ENCODE peak calls at places on chromosomes 11 and 22, in six cellular contexts. P is A549, H is GM12878, O is HepG2, B is K562, I is upper lobe of left lung. W is an unnamed sample.

GRCh38 chr11:19394525-19395016 is 153.8 kb upstream of the E2F8 start:
- ATAC-seq in H (peak), O (no peak), I (no peak), P (no peak), B (no peak), W (no peak)

GRCh38 chr11:86209806-86210657 is 34.5 kb upstream of the EED start:
- ATAC-seq in O (peak), B (peak), H (no peak), P (no peak), I (no peak), W (no peak)

GRCh38 chr11:9158898-9159391 is 67.5 kb upstream of the SCUBE2 start:
- ATAC-seq in P (no peak), I (no peak), H (no peak), O (no peak), B (no peak), W (no peak)

GRCh38 chr11:68424101-68424632 is 36.4 kb upstream of the PPP6R3 start:
- ATAC-seq in I (no peak), H (no peak), P (no peak), O (no peak), B (no peak), W (no peak)

GRCh38 chr22:46862418-46863324 is 100.2 kb downstream of the TBC1D22A start:
- ATAC-seq in O (no peak), B (no peak), I (no peak), H (peak), P (no peak), W (no peak)

GRCh38 chr11:20023082-20023426 is 137.2 kb downstream of the DBX1 start:
- ATAC-seq in O (peak), B (no peak), P (peak), H (no peak), I (no peak), W (no peak)

GRCh38 chr11:79018371-79018849 is 422.4 kb downstream of the TENM4 start:
- ATAC-seq in I (peak), B (no peak), H (no peak), O (no peak), P (no peak), W (no peak)

GRCh38 chr22:42863349-42863911 is 6.4 kb upstream of the ARFGAP3 start:
- ATAC-seq in O (no peak), I (no peak), P (no peak), H (peak), B (no peak), W (no peak)

GRCh38 chr11:77732143-77732542 is 88.4 kb downstream of the RSF1 start:
- ATAC-seq in P (no peak), B (no peak), H (no peak), I (no peak), O (no peak), W (no peak)

GRCh38 chr11:128783513-128783912 is 83.6 kb downstream of the KCNJ1 start:
- ATAC-seq in O (no peak), H (no peak), I (no peak), B (no peak), P (no peak), W (no peak)

GRCh38 chr11:98069861-98070260 is 950.9 kb upstream of the CNTN5 start:
- ATAC-seq in H (no peak), O (no peak), B (no peak), I (no peak), P (no peak), W (no peak)

GRCh38 chr11:121499405-121499804 is 46.6 kb upstream of the SORL1-AS1 start:
- ATAC-seq in P (no peak), O (no peak), I (no peak), B (no peak), H (no peak), W (no peak)

GRCh38 chr22:36816635-36817428 is at the start of gene PVALB:
- ATAC-seq in P (peak), B (peak), I (no peak), H (no peak), O (peak), W (peak)

GRCh38 chr11:118620529-118621070 is 13.2 kb downstream of the PHLDB1 start:
- ATAC-seq in H (peak), I (no peak), O (peak), B (peak), P (no peak), W (no peak)

GRCh38 chr11:12662101-12662500 is 12.1 kb upstream of the TEAD1 start:
- ATAC-seq in P (no peak), I (no peak), B (no peak), H (no peak), O (no peak), W (no peak)

GRCh38 chr11:1532606-1533341 is 39.3 kb downstream of the DUSP8 start:
- ATAC-seq in I (no peak), P (no peak), O (no peak), H (no peak), B (no peak), W (peak)

GRCh38 chr22:29139965-29140782 is 65.5 kb upstream of the EMID1 start:
- ATAC-seq in P (no peak), B (no peak), O (peak), H (no peak), I (peak), W (peak)

GRCh38 chr11:19241260-19242183 is 777 bp upstream of the E2F8 start:
- ATAC-seq in O (peak), I (no peak), P (peak), H (peak), B (peak), W (peak)

GRCh38 chr22:37940698-37941376 is 12.6 kb downstream of the C22orf23 start:
- ATAC-seq in P (peak), O (peak), I (no peak), H (no peak), B (peak), W (peak)

GRCh38 chr22:20520093-20520511 is 12.7 kb downstream of the MED15 start:
- ATAC-seq in H (no peak), O (no peak), P (no peak), B (no peak), I (no peak), W (no peak)

GRCh38 chr22:30270841-30271240 is 4.2 kb upstream of the OSM start:
- ATAC-seq in P (no peak), B (peak), I (peak), H (no peak), O (no peak), W (peak)

GRCh38 chr11:14858404-14858803 is 33.6 kb downstream of the CYP2R1 start:
- ATAC-seq in B (peak), O (no peak), I (no peak), H (no peak), P (no peak), W (no peak)

GRCh38 chr11:111654611-111655010 is 52.4 kb downstream of the SIK2 start:
- ATAC-seq in O (no peak), P (no peak), B (no peak), I (no peak), H (no peak), W (no peak)

GRCh38 chr11:69817265-69818236 is 1.7 kb downstream of the FGF3 start:
- ATAC-seq in O (peak), I (no peak), H (no peak), P (peak), B (no peak), W (no peak)

GRCh38 chr11:69816671-69817070 is 2.5 kb downstream of the FGF3 start:
- ATAC-seq in B (no peak), I (no peak), H (no peak), O (no peak), P (no peak), W (no peak)

GRCh38 chr11:69819541-69820070 is 390 bp upstream of the FGF3 start:
- ATAC-seq in H (no peak), B (no peak), I (no peak), O (no peak), P (no peak), W (no peak)

GRCh38 chr11:69819109-69819490 is at the start of gene FGF3:
- ATAC-seq in P (no peak), O (no peak), I (no peak), B (no peak), H (no peak), W (no peak)

DNA sequence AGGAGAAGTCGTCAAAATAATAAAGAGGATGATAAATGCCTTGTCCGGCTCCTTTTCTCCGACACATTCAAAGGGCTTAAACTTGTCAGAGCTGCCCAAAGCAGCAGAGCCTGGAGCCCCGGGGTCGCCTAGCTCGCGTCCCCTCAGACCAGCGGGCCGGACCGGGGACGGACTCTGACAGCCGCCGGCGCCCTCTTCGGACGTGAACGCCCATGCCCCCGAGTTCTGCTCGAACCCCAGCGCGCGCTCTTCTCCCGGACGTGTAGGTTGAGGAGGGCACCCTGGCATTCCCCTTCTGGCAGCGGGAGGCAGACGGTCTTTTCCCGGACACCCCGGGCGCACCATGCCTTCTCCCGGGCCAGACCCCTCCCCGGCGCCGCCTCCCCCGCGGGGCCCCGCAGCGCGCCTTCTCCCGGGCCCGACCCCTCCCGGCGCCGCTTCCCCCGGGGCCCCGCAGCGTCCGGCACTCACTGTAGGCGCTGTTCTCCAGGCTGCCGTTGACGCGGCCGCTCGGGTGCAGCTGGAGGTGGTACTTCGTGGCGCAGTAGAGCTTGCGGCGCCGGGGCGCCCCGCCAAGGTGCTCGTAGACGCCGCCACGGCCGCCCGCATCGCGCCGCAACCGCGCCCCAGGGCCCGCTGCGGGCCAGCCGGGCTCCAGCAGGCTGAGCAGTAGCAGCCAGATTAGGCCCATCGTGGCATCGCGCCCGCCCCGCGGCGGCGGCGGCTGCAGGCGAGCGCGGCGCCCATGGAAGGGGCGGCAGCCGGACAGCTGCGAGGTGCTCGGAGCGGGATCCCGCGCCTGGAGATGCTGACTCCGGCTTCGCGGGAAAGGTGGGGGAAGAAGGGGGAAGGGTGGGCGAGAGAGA is 740 bp downstream of the FGF3 start:
- ATAC-seq in H (no peak), B (no peak), P (no peak), O (no peak), I (no peak), W (no peak)
- TF ChIP-seq CTCF in H (no peak), B (no peak), P (no peak), O (no peak), I (no peak), W (no peak)

GRCh38 chr22:25134028-25134427 is 65.6 kb upstream of the CRYBB3 start:
- ATAC-seq in I (peak), P (no peak), B (no peak), O (no peak), H (no peak), W (peak)
- TF ChIP-seq EP300 in I (peak), P (no peak), B (no peak), O (no peak), H (no peak), W (no peak)

DNA sequence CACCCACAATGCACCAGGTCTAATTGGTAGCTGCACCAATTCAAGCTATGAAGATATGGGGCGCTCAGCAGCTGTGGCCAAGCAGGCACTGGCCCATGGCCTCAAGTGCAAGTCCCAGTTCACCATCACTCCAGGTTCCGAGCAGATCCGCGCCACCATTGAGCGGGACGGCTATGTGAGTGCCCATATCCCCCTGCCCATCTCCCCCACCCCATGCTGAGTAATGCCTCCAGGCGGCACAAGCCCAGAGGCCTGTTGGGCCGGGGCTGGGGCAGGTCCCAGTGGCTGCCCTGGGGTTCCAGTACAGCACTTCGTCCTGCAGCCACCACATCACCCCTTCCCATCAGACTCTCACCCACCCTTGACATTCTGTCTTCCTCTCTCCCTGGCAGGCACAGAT is 21.5 kb downstream of the POLR3H start:
- ATAC-seq in O (no peak), I (no peak), P (no peak), H (no peak), B (no peak), W (no peak)
- TF ChIP-seq POLR2A in O (no peak), I (no peak), P (no peak), H (peak), B (no peak), W (no peak)

DNA sequence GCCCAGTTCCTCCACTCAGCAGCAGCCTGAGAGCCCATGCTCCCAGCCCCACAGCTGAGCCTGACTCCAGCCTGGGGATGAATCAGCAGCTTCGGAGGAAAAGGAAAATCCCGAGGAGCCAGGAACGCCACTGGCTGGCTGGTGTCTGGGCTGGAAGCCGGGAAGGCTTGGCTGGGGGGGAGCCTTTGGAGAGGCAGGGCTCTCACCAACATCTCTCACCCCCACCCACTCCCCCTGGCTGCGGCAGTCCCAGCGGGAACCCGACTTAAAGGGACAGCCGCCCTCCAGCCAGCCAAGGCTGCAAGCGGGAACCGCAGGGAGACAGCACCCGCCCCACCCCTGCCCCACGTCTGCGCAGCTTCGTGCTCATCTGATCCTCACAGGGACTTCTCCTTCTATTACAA is 28.4 kb downstream of the KIAA0930 start:
- ATAC-seq in H (no peak), O (no peak), I (peak), P (peak), B (peak), W (peak)
- TF ChIP-seq CTCF in H (no peak), O (no peak), I (no peak), P (no peak), B (no peak), W (no peak)

DNA sequence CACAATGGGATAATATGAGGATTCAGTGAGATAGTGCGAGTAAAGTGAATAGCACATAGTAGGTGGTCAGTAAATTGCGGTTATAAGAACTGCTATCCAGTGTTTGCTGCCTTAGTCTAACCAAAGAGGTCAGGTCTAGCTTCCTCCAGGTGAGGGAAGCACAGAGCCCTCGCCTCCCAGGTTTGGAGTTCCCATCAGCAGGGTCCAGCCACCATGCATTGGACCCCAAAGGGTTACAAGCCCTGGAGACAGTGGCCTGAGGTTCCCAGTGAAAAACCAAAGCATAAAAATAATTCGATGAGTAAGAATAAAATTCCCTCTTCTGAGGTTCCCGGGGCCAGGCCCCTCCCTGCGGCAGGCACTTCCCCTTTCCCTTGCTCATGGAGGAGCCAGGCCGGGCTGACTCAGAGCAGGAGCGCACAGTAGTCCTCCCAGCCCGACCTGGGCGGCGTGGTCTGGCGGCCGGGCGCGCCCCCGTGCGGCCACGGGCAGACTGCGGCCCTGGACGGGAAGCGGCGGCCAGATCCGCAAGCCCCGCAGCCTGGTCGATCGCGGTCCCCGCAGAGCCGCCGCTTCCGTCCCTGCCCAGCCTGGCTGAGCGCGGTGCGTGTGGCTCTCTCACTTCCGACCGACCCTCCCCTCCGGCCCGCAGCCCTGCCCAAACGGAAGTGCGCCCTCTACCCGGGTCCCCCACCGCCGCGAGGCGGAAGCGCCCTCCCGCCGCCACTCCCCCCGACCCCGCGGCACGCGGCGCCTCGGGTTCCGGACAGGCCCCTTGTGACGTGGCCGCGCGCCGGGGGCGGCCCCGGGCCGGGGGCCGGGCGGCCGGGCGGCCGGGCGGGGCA is at the start of gene SLC39A13:
- ATAC-seq in B (peak), O (peak), H (peak), P (peak), I (peak), W (peak)
- TF ChIP-seq EP300 in B (no peak), O (no peak), H (no peak), P (no peak), I (peak), W (no peak)

DNA sequence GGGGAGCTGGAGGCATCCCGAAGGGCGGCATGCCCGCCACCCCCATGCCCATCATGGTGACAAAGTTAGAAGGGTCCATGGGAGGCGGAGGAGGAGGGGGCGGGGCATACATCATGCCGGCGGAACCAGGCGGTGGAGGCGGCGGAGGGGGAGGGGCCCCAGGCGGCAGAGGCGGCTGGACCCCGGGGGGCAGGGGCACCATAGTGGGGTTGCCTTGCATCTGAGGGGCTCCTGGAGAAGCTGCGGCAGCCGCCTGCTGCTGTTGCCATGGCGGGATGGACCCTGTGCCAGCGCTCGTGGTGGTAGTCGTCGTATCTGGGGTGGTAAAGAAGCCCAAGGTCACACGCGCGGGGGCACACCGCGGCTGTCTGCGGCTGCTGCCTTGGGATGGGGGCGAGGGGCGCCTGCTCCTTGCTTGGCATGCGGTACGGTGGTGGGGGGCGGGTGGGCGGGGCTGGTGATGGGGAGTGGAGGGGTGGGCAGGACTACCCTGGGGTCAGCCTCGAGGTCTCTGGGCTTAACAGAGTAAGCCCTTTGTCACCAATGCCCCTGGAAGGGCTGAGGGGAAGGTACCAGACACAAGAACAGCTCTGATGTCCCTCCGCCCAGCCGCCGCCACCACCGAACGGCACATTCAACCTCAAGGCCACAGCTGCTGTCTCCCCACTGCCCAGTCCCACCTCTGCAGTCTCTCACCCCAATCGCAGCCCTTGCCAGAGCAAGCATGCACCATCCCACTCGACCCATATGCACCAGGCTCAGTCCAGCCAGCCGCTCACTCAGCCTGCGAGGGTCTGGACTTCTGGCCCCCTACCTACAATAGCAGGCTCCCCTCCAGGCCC is 6.3 kb upstream of the PYGM start:
- ATAC-seq in O (peak), P (no peak), H (no peak), I (no peak), B (no peak), W (no peak)
- TF ChIP-seq POLR2A in O (peak), P (no peak), H (peak), I (no peak), B (no peak), W (no peak)

GRCh38 chr11:46668480-46669085 is 31.8 kb downstream of the ARHGAP1 start:
- ATAC-seq in P (no peak), H (no peak), B (no peak), I (no peak), O (no peak), W (no peak)

GRCh38 chr11:46672381-46672839 is 28.0 kb downstream of the ARHGAP1 start:
- ATAC-seq in P (no peak), B (no peak), I (no peak), O (no peak), H (no peak), W (no peak)

GRCh38 chr11:46666982-46667590 is 33.3 kb downstream of the ARHGAP1 start:
- ATAC-seq in P (no peak), I (no peak), H (no peak), O (no peak), B (no peak), W (peak)

GRCh38 chr11:46671958-46672315 is 28.5 kb downstream of the ARHGAP1 start:
- ATAC-seq in P (no peak), H (no peak), O (no peak), B (no peak), I (no peak), W (no peak)

DNA sequence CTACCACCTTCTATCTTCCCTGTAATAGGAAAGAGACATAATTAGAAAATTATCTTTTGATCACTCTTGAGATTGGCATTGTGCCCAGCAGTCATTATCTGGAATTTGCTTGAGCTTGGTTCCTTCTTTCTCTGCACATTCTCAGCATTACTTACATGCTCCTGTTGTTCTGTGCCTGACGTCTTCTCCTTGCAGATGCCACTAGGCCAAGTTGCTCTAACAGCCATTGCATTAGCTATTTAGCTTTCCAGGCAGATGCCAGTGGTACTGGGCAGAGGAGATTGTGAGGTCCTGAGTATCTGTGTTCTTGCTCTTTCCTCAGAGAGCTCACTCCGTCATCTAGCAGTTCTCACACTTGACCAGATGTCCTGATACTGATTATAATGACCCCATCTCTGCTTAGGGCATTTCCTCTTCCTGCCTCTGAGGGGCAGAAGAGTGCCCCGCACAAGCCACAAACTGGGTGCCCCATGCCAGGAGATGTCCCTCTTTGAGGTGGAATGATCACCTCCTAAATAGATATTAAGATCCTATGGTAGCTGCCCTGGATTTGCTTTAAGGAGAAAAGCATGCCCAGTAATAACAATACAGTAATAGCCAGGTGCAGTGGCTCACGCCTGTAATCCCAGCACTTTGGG is 30.7 kb downstream of the ARHGAP1 start:
- ATAC-seq in H (peak), B (peak), P (peak), I (no peak), O (peak), W (no peak)
- TF ChIP-seq CTCF in H (peak), B (peak), P (peak), I (no peak), O (peak), W (no peak)